ENCODE peak calls at places on chromosomes 4 and X, in seven cellular contexts. N is BJ; F is CD4-positive, alpha-beta T cell; R is WTC11; C is H9; U is fibroblast of the aortic adventitia; Z is A549. W is an unnamed sample.

GRCh38 chr4:112277705-112278448 is 7.8 kb downstream of the TIFA start:
- DNase-seq in Z (no peak), U (no peak), F (no peak), N (no peak), R (no peak), C (no peak), W (no peak)

GRCh38 chr4:74413265-74413664 is 31.7 kb upstream of the AREG start:
- DNase-seq in R (no peak), U (no peak), N (no peak), Z (no peak), F (no peak), C (no peak), W (no peak)

GRCh38 chrX:153825042-153825441 is 5.3 kb downstream of the PDZD4 start:
- DNase-seq in N (no peak), Z (no peak), U (no peak), R (no peak), C (no peak), F (no peak), W (no peak)

GRCh38 chr4:159018062-159018629 is 84.7 kb upstream of the RAPGEF2 start:
- DNase-seq in F (no peak), Z (no peak), C (no peak), R (no peak), N (no peak), U (peak; percentile 6), W (no peak)

GRCh38 chrX:136608295-136608933 is 39.5 kb upstream of the CD40LG start:
- DNase-seq in C (peak; percentile 30), F (peak; percentile 50), Z (peak; percentile 32), R (peak; percentile 42), U (peak; percentile 30), N (no peak), W (peak; percentile 32)

GRCh38 chrX:12065251-12065650 is 73.0 kb upstream of the FRMPD4 start:
- DNase-seq in C (peak; percentile 36), Z (peak; percentile 25), R (peak; percentile 25), F (no peak), N (no peak), U (peak; percentile 38), W (no peak)

GRCh38 chr4:763191-763810 is 57.7 kb downstream of the PCGF3 start:
- DNase-seq in Z (no peak), U (no peak), F (no peak), N (no peak), C (no peak), R (no peak), W (peak; percentile 7)

GRCh38 chr4:142901166-142901662 is 55.1 kb upstream of the INPP4B start:
- DNase-seq in U (peak; percentile 2), C (no peak), R (no peak), F (no peak), N (no peak), Z (no peak), W (no peak)

GRCh38 chrX:105703876-105704275 is 118.5 kb upstream of the NRK start:
- DNase-seq in C (no peak), U (no peak), N (no peak), R (no peak), Z (no peak), F (no peak), W (no peak)

GRCh38 chr4:148261861-148262260 is 180.4 kb downstream of the NR3C2 start:
- DNase-seq in F (no peak), N (peak; percentile 1), C (no peak), R (no peak), Z (no peak), U (no peak), W (no peak)

GRCh38 chr4:57080781-57081650 is 29.2 kb downstream of the IGFBP7 start:
- DNase-seq in F (no peak), R (no peak), C (no peak), Z (peak; percentile 84), U (peak; percentile 96), N (peak; percentile 99), W (no peak)

GRCh38 chr4:70365479-70365878 is 4.9 kb downstream of the SMR3A start:
- DNase-seq in F (no peak), N (no peak), C (no peak), Z (no peak), R (no peak), U (no peak), W (no peak)

GRCh38 chrX:39875834-39876625 is 221.7 kb downstream of the BCOR start:
- DNase-seq in R (no peak), Z (no peak), N (no peak), U (no peak), C (no peak), F (no peak), W (no peak)

GRCh38 chrX:118228041-118228440 is 111.4 kb upstream of the KLHL13 start:
- DNase-seq in R (no peak), Z (no peak), U (peak; percentile 20), C (no peak), F (no peak), N (no peak), W (no peak)

GRCh38 chr4:47525154-47525819 is 40.2 kb downstream of the ATP10D start:
- DNase-seq in F (no peak), Z (peak; percentile 29), N (peak; percentile 88), U (peak; percentile 97), R (no peak), C (no peak), W (no peak)

GRCh38 chrX:19673334-19674040 is 158.2 kb upstream of the MAP3K15 start:
- DNase-seq in Z (peak; percentile 93), F (no peak), R (no peak), U (peak; percentile 97), C (no peak), N (peak; percentile 64), W (peak; percentile 74)

GRCh38 chr4:33715996-33716395 is 2528.3 kb downstream of the ARAP2 start:
- DNase-seq in N (peak; percentile 86), Z (no peak), U (peak; percentile 76), R (no peak), F (no peak), C (no peak), W (no peak)

GRCh38 chrX:139967300-139967699 is 2.0 kb upstream of the CXorf66 start:
- DNase-seq in Z (peak; percentile 32), R (peak; percentile 14), C (no peak), U (no peak), N (no peak), F (no peak), W (no peak)
- TF ChIP-seq CTCF in Z (peak; percentile 9), R (no peak), C (peak; percentile 62), U (peak; percentile 36), N (peak; percentile 38), F (no peak), W (no peak)

DNA sequence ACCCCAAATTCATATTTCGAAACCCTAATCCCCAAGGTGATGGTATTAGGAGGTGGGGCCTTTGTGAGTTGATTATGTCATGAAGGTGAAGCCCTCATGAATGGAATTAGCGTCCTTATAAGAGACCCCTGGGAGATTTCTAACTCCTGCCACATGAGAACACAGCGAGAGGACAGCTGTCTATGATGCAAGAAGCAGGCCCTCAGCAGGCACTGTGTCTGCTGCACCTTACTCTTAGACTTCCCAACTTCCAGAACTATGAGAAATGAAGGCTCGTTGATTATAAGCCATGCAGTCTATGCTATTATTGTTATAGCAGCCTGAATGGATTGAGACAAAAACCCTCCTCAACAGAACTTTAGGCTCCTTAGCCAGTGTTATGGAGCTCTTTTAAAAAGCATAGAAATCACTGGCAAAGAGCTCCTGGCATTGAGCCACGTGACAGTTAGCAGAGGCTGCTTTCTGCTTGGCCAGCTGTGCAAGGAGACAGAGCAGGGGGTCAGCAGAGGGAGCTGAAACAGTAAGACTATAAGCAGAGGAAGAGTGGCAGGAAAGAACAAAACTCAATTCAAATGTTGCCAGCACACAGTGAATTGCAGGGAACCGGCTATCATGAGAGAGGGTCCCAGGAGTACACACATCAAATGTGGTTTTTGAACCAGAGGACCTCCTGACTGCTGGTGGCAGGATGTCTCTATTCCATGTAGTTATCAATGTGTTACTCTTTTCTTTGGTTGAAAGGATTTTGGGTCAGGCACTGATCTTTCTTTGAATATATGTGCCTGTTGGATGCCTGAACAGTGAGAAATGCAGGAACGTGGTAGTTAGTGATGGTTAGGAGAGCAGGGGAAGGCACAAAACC is 219.3 kb upstream of the FAT1 start:
- DNase-seq in C (no peak), R (no peak), F (no peak), N (no peak), Z (no peak), U (no peak), W (peak; percentile 28)
- TF ChIP-seq CTCF in C (no peak), R (no peak), F (no peak), N (no peak), Z (no peak), U (no peak), W (no peak)

GRCh38 chrX:46571423-46572294 is 1.9 kb upstream of the CHST7 start:
- DNase-seq in U (no peak), N (no peak), C (peak; percentile 28), Z (no peak), R (no peak), F (no peak), W (no peak)

GRCh38 chrX:46574337-46574940 is 874 bp downstream of the CHST7 start:
- DNase-seq in U (no peak), N (no peak), C (peak; percentile 39), R (peak; percentile 33), F (peak; percentile 12), Z (peak; percentile 48), W (peak; percentile 41)

GRCh38 chrX:46573896-46574336 is 351 bp downstream of the CHST7 start:
- DNase-seq in F (peak; percentile 61), N (no peak), U (no peak), R (peak; percentile 62), Z (peak; percentile 83), C (peak; percentile 79), W (peak; percentile 57)

GRCh38 chrX:46573331-46573895 is at the start of gene CHST7:
- DNase-seq in C (peak; percentile 78), R (peak; percentile 70), U (no peak), Z (peak; percentile 80), N (no peak), F (peak; percentile 45), W (peak; percentile 63)

DNA sequence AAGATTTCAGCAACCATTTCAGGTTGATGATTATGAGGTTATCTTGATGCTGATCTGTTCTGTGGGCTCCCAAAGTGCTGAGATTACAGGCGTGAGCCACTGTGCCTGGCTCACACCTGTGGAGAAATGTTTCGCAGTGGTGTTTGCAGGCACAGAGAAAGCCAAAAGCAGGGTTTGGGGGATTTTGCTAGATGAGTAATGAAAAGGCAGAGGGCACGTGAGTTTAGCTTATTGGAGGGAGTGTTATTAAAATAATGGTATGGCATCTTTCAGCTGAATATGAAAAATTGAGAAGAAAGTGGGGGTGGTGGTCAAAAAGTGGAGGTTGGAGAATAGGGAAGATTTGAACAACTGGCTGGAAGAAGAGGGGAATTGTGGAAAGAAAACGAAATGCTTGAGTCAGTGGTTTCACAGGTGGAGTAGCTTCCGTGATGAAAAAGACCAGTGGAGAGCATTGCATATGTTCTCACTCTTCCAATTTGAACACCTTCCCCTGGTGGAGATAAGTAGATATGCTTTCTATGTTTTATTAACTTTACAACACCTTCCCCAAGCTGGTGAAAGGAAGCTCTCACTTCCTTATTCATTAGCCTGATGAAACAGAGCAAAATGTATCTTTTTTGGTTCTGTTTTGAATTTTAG is 1.1 kb upstream of the CHST7 start:
- DNase-seq in C (no peak), Z (no peak), R (no peak), F (no peak), N (no peak), U (no peak), W (no peak)
- TF ChIP-seq CTCF in C (no peak), Z (no peak), R (no peak), F (peak; percentile 31), N (no peak), U (no peak), W (no peak)

DNA sequence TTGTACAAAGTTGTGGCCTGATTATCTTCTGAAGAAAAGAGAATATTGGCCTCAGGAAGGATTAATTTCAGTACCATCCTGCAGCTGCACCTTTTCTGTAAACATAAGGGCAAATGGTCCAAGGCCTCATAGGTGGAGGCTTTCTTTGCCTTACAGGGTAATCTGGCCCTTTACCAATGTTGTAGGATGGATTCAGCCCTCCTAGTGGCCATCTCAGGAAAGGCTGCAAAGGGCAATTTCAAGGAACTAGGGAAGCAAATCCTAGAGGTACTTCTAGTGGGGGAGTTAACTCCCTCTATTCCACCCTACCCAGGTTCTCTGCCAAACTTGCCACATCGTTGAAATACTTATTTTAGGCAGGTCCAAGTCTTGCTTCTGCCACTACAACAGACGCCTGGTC is 57.6 kb downstream of the UGT2B11 start:
- DNase-seq in N (no peak), Z (peak; percentile 4), F (no peak), C (peak; percentile 62), R (peak; percentile 53), U (peak; percentile 2), W (no peak)
- TF ChIP-seq CTCF in N (peak; percentile 9), Z (no peak), F (no peak), C (peak; percentile 66), R (peak; percentile 52), U (peak; percentile 40), W (no peak)

W was measured in ovary.